ENCODE peak calls at places on chromosomes 7 and 10, in four cellular contexts. E is A549, N is K562, Y is HepG2. M is an unnamed sample.

GRCh38 chr10:77524300-77524711 is 113.3 kb downstream of the KCNMA1 start:
- DNase-seq in N (no peak), Y (no peak), E (no peak), M (no peak)

GRCh38 chr7:65438593-65438992 is 64.9 kb downstream of the ZNF92 start:
- DNase-seq in E (no peak), N (no peak), Y (no peak), M (no peak)

GRCh38 chr10:3486346-3487065 is 298.5 kb downstream of the KLF6 start:
- DNase-seq in Y (peak), E (peak), N (no peak), M (peak)

GRCh38 chr7:137601642-137602041 is 245.1 kb downstream of the DGKI start:
- DNase-seq in Y (no peak), E (no peak), N (no peak), M (no peak)

GRCh38 chr10:120456626-120457430 is at the start of gene PLPP4:
- DNase-seq in Y (no peak), E (no peak), N (peak), M (peak)

GRCh38 chr7:25762511-25763119 is 389.4 kb upstream of the NFE2L3 start:
- DNase-seq in N (no peak), Y (no peak), E (no peak), M (no peak)

GRCh38 chr7:73512018-73512780 is 9.9 kb downstream of the BAZ1B start:
- DNase-seq in Y (no peak), E (no peak), N (no peak), M (no peak)

GRCh38 chr10:35058134-35058533 is 32.0 kb downstream of the CUL2 start:
- DNase-seq in N (no peak), E (peak), Y (peak), M (no peak)

GRCh38 chr10:43060291-43060690 is 16.6 kb upstream of the RET start:
- DNase-seq in N (no peak), E (no peak), Y (no peak), M (no peak)

GRCh38 chr10:104045151-104046089 is 40.3 kb downstream of the COL17A1 start:
- DNase-seq in N (peak), Y (peak), E (peak), M (peak)

GRCh38 chr10:34171957-34172527 is 643.1 kb downstream of the PARD3 start:
- DNase-seq in N (no peak), E (no peak), Y (no peak), M (no peak)

GRCh38 chr10:125231116-125231812 is 70.9 kb upstream of the CTBP2 start:
- DNase-seq in E (peak), Y (no peak), N (no peak), M (peak)

GRCh38 chr10:72173635-72174296 is 42.0 kb upstream of the ANAPC16 start:
- DNase-seq in N (no peak), E (no peak), Y (peak), M (no peak)

GRCh38 chr7:136391371-136391770 is 414.2 kb upstream of the MTPN start:
- DNase-seq in N (no peak), E (no peak), Y (no peak), M (no peak)

GRCh38 chr7:128791121-128791967 is 424 bp upstream of the CCDC136 start:
- DNase-seq in N (peak), Y (no peak), E (peak), M (peak)

GRCh38 chr10:61993676-61994401 is 92.3 kb downstream of the ARID5B start:
- DNase-seq in Y (no peak), N (no peak), E (no peak), M (no peak)

GRCh38 chr10:79610601-79611191 is at the start of gene SFTPA1:
- DNase-seq in Y (no peak), E (no peak), N (no peak), M (no peak)

GRCh38 chr10:70575874-70576802 is 26.4 kb downstream of the PRF1 start:
- DNase-seq in Y (peak), E (no peak), N (peak), M (no peak)

DNA sequence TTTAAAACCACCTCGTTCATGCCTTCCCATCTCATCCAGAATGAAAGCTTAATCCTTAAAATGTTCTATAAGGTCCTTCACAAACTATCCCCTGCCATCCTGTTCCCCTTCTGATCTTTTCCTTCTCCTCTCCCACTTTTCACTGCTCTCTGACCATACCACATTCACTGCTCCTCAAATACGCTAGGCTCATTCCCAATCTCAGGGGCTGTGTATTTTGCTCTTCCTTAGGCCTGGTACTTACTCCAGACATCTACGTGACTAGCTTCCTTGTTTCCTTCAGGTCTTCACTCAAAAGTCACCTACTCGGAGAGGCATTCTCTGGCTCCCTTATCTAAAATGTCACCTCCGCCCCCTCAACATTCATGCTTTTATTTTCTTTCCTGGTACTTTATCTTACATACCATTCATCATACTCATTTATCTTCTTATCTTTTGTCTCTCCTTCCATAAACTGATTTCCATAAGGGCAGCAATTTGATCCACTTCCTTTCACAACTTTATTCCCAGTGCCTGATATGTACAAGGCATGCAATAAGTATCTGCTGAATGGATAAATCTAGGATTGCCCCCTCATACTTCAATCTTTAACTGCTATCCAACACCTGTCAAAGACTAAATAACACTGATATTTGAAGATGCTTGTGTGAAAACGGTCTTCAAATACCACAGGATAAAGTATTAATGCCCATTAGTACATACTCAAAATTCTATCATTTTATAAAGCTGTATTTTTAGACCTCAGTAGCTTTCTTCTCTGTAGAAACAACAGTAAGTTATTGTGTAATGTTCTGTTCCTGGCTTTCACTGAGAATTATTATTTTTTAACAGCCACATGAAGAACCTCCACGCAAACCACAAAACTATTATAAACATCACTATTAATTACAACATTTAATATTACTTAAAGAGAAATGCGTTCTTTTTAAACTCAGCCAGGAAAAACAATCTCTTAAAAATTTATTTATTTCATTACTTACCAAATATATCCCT is 27.0 kb downstream of the JMJD1C start:
- DNase-seq in N (peak), E (no peak), Y (no peak), M (no peak)
- TF ChIP-seq NR3C1 in N (no peak), E (no peak), Y (no peak), M (no peak)

GRCh38 chr7:130667593-130668257 is 823 bp downstream of the COPG2 start:
- DNase-seq in N (no peak), Y (no peak), E (no peak), M (no peak)
- TF ChIP-seq NR3C1 in N (no peak), Y (no peak), E (no peak), M (no peak)

GRCh38 chr7:75732764-75733630 is 5.7 kb downstream of the HIP1 start:
- DNase-seq in Y (no peak), N (peak), E (peak), M (no peak)
- TF ChIP-seq NR3C1 in Y (no peak), N (no peak), E (no peak), M (no peak)

DNA sequence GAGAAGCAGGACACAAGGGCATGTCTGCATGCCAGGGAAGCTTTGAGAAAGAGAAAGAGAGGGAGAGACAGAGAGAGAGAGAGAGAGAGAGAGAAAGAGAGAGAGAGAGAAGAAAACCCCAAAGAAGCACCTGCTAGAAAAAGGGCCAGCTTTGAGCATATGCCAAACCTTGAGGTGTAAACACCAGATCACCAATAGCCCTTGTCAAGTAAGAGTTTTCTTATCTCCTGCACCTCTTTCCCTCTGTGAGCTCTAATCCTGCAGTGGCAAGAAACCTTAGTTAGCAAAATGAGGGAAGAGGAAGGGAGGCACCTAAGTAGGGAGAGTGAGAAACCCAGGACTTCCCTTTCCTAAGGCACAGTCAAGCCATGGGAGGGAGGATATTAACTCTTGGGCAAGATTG is 11.3 kb upstream of the TRDMT1 start:
- DNase-seq in N (no peak), E (no peak), Y (no peak), M (no peak)
- TF ChIP-seq NR3C1 in N (no peak), E (no peak), Y (no peak), M (no peak)

DNA sequence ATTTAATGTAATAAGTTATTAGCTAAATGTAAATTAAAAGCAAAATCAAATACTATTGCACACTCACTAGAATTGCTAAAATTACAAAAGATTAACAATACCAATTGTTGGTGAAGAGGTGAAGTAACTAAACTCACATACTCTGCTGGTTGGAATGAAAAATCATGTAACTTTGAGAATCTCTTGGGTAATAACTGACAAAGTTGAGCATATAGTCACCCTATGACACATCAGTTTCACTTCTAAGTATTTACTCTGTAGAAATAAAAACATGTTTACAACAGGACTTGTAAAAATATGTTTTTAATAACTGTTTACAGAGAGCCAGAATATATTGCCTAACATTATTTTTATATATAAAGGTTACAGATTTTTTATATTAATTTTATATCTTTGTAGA is 33.6 kb downstream of the CNTNAP2 start:
- DNase-seq in N (no peak), Y (no peak), E (no peak), M (no peak)
- TF ChIP-seq NR3C1 in N (no peak), Y (no peak), E (no peak), M (no peak)

DNA sequence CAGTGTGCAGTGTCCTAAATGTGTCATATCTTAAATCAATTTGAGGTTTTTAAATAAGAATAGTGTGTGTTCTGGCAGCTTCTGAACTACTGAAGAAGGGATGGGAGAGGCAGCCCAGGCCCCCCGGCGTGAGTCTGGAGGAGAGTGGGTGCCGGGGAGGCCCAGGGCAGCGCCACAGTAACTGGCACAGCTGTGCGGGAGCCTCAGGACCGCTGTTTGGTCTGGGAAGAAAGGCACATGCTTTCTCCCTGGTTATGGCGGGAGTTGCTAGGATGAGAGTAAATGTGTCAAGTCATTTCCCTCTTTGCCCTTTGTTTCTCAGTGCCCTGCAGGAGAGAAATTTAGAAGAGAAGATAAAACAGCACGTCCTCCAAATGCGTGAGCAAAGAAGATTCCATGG is 31.9 kb upstream of the PWWP2B start:
- DNase-seq in E (no peak), N (no peak), Y (no peak), M (no peak)
- TF ChIP-seq NR3C1 in E (no peak), N (no peak), Y (no peak), M (no peak)

GRCh38 chr10:110192552-110192951 is 14.9 kb upstream of the MXI1 start:
- DNase-seq in Y (no peak), N (peak), E (no peak), M (peak)
- TF ChIP-seq NR3C1 in Y (no peak), N (no peak), E (no peak), M (no peak)

DNA sequence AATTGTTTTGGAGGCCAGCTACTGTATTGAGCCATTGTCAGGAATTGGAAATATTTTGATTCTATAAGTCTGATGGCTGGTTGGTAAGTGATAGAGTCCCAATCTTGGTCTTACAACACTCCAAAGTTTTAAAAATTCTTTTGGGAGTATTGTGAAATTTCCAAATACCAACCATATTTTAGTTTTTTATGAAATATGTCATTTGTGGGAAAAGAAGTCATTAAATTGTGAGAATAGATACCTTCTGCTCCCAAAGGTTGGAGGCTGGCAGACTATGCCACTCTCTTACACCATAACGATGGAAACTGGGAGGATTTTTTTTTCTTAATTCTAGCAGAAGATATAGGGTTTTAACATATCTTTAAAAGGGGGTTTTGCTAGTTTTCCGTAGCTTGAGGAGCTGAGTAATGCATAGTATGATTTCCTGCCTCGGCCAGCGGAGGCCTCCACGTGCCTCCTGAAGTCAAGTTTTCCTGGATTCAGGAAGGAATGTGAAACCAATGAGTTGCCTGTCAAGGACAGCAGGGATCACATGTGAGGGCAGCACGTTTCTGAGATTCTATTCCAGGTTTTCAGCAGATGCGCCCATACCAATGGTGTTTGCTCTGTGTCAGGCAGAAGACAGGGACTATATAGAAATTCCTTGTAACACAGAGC is 92.2 kb upstream of the LAMB4 start:
- DNase-seq in Y (peak), N (no peak), E (no peak), M (peak)
- TF ChIP-seq NR3C1 in Y (no peak), N (no peak), E (no peak), M (no peak)

M was measured in WTC11.